ENCODE peak calls at places on chromosomes 16 and 17, in seven cellular contexts. One of them, this sample, is unnamed.

GRCh38 chr16:3646348-3646920 is 8.1 kb upstream of the DNASE1 start:
- DNase-seq in prostate gland: peak
- DNase-seq in transverse colon: peak
- DNase-seq in suprapubic skin: peak
- DNase-seq in esophagus muscularis mucosa: no peak
- DNase-seq in upper lobe of left lung: peak
- DNase-seq in HCT116: peak
- DNase-seq in this sample: peak

GRCh38 chr17:28173071-28173561 is 130.6 kb downstream of the NLK start:
- DNase-seq in transverse colon: no peak
- DNase-seq in upper lobe of left lung: no peak
- DNase-seq in esophagus muscularis mucosa: no peak
- DNase-seq in HCT116: no peak
- DNase-seq in prostate gland: no peak
- DNase-seq in suprapubic skin: no peak
- DNase-seq in this sample: no peak

GRCh38 chr17:21211825-21212479 is 2.0 kb downstream of the TMEM11 start:
- DNase-seq in upper lobe of left lung: peak
- DNase-seq in transverse colon: peak
- DNase-seq in suprapubic skin: no peak
- DNase-seq in prostate gland: no peak
- DNase-seq in esophagus muscularis mucosa: no peak
- DNase-seq in HCT116: no peak
- DNase-seq in this sample: no peak

GRCh38 chr16:73054732-73055481 is 7.0 kb upstream of the ZFHX3 start:
- DNase-seq in prostate gland: no peak
- DNase-seq in transverse colon: no peak
- DNase-seq in esophagus muscularis mucosa: no peak
- DNase-seq in upper lobe of left lung: no peak
- DNase-seq in suprapubic skin: no peak
- DNase-seq in HCT116: no peak
- DNase-seq in this sample: peak

GRCh38 chr16:3023415-3023668 is 400 bp downstream of the HCFC1R1 start:
- DNase-seq in upper lobe of left lung: no peak
- DNase-seq in HCT116: peak
- DNase-seq in transverse colon: no peak
- DNase-seq in suprapubic skin: no peak
- DNase-seq in esophagus muscularis mucosa: no peak
- DNase-seq in prostate gland: no peak
- DNase-seq in this sample: no peak

GRCh38 chr16:2926660-2927646 is 15.2 kb downstream of the FLYWCH1 start:
- DNase-seq in upper lobe of left lung: peak
- DNase-seq in suprapubic skin: peak
- DNase-seq in prostate gland: peak
- DNase-seq in HCT116: peak
- DNase-seq in transverse colon: peak
- DNase-seq in esophagus muscularis mucosa: peak
- DNase-seq in this sample: peak

GRCh38 chr17:40520991-40521453 is 19.6 kb upstream of the TNS4 start:
- DNase-seq in prostate gland: no peak
- DNase-seq in suprapubic skin: peak
- DNase-seq in upper lobe of left lung: no peak
- DNase-seq in transverse colon: no peak
- DNase-seq in HCT116: no peak
- DNase-seq in esophagus muscularis mucosa: no peak
- DNase-seq in this sample: peak

GRCh38 chr17:13597723-13598347 is 3.9 kb downstream of the HS3ST3A1 start:
- DNase-seq in HCT116: peak
- DNase-seq in transverse colon: peak
- DNase-seq in prostate gland: peak
- DNase-seq in esophagus muscularis mucosa: no peak
- DNase-seq in suprapubic skin: no peak
- DNase-seq in upper lobe of left lung: peak
- DNase-seq in this sample: no peak

GRCh38 chr17:50467114-50467854 is 1.4 kb downstream of the CHAD start:
- DNase-seq in transverse colon: no peak
- DNase-seq in esophagus muscularis mucosa: no peak
- DNase-seq in suprapubic skin: no peak
- DNase-seq in HCT116: no peak
- DNase-seq in upper lobe of left lung: no peak
- DNase-seq in prostate gland: no peak
- DNase-seq in this sample: peak

GRCh38 chr16:13611596-13611995 is 308.4 kb upstream of the ERCC4 start:
- DNase-seq in prostate gland: no peak
- DNase-seq in HCT116: no peak
- DNase-seq in esophagus muscularis mucosa: no peak
- DNase-seq in suprapubic skin: no peak
- DNase-seq in upper lobe of left lung: no peak
- DNase-seq in transverse colon: no peak
- DNase-seq in this sample: no peak

GRCh38 chr17:77772461-77772897 is 186.0 kb upstream of the TNRC6C start:
- DNase-seq in prostate gland: no peak
- DNase-seq in suprapubic skin: no peak
- DNase-seq in upper lobe of left lung: peak
- DNase-seq in esophagus muscularis mucosa: no peak
- DNase-seq in HCT116: peak
- DNase-seq in transverse colon: peak
- DNase-seq in this sample: no peak
- TF ChIP-seq POLR2AphosphoS5 in prostate gland: no peak
- TF ChIP-seq POLR2AphosphoS5 in suprapubic skin: no peak
- TF ChIP-seq POLR2AphosphoS5 in upper lobe of left lung: no peak
- TF ChIP-seq POLR2AphosphoS5 in esophagus muscularis mucosa: no peak
- TF ChIP-seq POLR2AphosphoS5 in HCT116: no peak
- TF ChIP-seq POLR2AphosphoS5 in transverse colon: no peak
- TF ChIP-seq POLR2AphosphoS5 in this sample: no peak

GRCh38 chr16:28317040-28317880 is 24.9 kb downstream of the SBK1 start:
- DNase-seq in transverse colon: peak
- DNase-seq in upper lobe of left lung: peak
- DNase-seq in suprapubic skin: no peak
- DNase-seq in HCT116: peak
- DNase-seq in prostate gland: peak
- DNase-seq in esophagus muscularis mucosa: no peak
- DNase-seq in this sample: no peak
- TF ChIP-seq CTCF in transverse colon: peak
- TF ChIP-seq CTCF in upper lobe of left lung: peak
- TF ChIP-seq CTCF in suprapubic skin: peak
- TF ChIP-seq CTCF in HCT116: peak
- TF ChIP-seq CTCF in prostate gland: peak
- TF ChIP-seq CTCF in esophagus muscularis mucosa: peak
- TF ChIP-seq CTCF in this sample: peak

GRCh38 chr17:4947411-4948165 is 742 bp downstream of the PFN1 start:
- DNase-seq in esophagus muscularis mucosa: no peak
- DNase-seq in transverse colon: peak
- DNase-seq in HCT116: no peak
- DNase-seq in prostate gland: peak
- DNase-seq in upper lobe of left lung: peak
- DNase-seq in suprapubic skin: no peak
- DNase-seq in this sample: peak
- TF ChIP-seq POLR2A in esophagus muscularis mucosa: no peak
- TF ChIP-seq POLR2A in transverse colon: no peak
- TF ChIP-seq POLR2A in HCT116: no peak
- TF ChIP-seq POLR2A in prostate gland: no peak
- TF ChIP-seq POLR2A in upper lobe of left lung: no peak
- TF ChIP-seq POLR2A in suprapubic skin: no peak
- TF ChIP-seq POLR2A in this sample: no peak

DNA sequence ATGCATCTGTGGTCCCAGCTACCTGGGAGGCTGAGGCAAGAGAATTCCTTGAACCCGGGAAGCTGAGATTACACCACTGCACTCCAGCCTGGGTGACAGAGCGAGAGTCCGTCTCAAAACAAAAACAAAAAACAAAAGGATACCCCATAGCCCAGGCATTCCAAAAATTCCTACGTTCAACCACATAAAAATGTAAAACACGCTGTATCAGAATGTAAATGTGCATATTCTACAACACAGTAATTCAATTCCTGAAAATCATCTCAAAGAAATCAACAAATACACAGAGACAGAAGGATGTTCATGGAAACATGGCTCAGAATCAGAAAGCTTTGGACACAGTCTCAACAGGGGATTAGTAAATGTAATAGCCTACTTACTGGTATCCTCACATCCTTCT is 33.0 kb downstream of the COG7 start:
- DNase-seq in upper lobe of left lung: no peak
- DNase-seq in esophagus muscularis mucosa: no peak
- DNase-seq in transverse colon: no peak
- DNase-seq in prostate gland: no peak
- DNase-seq in HCT116: no peak
- DNase-seq in suprapubic skin: no peak
- DNase-seq in this sample: no peak
- TF ChIP-seq POLR2AphosphoS5 in upper lobe of left lung: no peak
- TF ChIP-seq POLR2AphosphoS5 in esophagus muscularis mucosa: no peak
- TF ChIP-seq POLR2AphosphoS5 in transverse colon: no peak
- TF ChIP-seq POLR2AphosphoS5 in prostate gland: no peak
- TF ChIP-seq POLR2AphosphoS5 in HCT116: no peak
- TF ChIP-seq POLR2AphosphoS5 in suprapubic skin: no peak
- TF ChIP-seq POLR2AphosphoS5 in this sample: no peak

DNA sequence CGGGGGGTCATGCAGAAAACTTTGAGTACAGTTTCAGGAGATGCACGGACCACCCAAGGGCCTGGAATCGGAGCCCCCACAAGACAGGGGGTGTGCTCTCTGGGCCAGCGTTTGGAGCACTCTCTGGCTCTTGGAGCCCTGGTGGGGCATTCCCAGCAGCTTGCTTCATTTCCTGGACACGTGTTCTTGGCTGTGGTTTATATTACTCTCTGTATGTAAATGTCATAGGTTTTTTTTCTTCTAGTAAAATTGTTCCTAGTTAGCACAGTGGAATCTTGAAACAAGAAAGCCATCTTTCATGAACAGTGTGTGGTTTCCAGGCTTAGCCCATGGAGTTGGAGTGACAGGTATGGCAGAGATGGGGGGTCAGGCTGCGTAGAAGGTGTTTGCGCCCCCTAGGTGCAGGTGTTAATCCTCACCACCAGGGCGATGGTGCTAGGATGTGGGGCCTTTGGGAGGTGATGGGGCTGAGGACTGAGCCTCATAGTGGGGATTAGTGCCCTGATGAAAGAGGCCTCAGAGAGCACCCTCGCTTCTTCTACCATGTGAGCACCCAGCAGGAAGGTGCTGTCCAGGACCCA is 79.8 kb downstream of the JPH3 start:
- DNase-seq in transverse colon: no peak
- DNase-seq in suprapubic skin: no peak
- DNase-seq in esophagus muscularis mucosa: no peak
- DNase-seq in upper lobe of left lung: no peak
- DNase-seq in HCT116: peak
- DNase-seq in prostate gland: peak
- DNase-seq in this sample: no peak
- TF ChIP-seq CTCF in transverse colon: no peak
- TF ChIP-seq CTCF in suprapubic skin: no peak
- TF ChIP-seq CTCF in esophagus muscularis mucosa: no peak
- TF ChIP-seq CTCF in upper lobe of left lung: no peak
- TF ChIP-seq CTCF in HCT116: peak
- TF ChIP-seq CTCF in prostate gland: no peak
- TF ChIP-seq CTCF in this sample: no peak

DNA sequence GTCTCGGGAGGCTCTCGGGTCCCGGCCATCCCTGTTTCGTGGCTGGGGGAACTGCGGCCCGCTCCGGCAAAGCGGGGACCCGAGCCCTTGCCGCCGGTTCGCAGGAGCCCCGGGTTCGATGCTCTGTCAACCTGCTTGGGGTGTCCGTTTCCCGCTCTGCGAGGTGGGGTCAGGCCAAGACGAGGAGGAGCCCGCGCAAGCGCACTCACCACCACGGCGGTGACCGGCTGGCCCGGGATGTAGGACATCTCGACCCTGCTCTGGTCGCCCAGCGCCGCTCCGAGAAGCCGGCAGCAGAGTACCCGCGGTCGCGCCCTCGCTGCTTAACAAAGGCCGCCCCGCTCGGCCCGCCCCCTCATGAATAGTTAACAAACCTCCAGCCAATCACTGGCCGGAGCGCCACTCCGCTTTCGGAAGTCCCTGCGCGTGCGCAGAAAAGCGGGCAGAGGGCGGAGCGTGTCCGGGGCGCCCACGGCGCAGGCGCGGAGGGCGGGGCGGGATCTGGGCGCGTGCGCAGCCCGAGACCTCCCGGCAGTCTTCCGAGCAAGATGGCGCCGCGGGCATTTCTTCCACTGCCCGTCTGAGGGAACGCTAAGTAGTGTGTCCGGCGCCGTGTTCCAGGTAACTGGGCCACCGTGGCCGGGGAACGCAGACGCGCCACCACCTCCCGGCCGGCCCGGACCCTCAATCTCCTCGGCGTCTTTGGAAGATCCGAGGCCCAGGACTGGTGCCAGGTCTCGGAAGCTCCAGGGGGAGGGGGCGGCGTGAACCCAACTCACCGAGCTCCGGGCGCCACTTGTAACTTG is at the start of the genes EMC6 and TAX1BP3:
- DNase-seq in prostate gland: peak
- DNase-seq in suprapubic skin: peak
- DNase-seq in HCT116: peak
- DNase-seq in transverse colon: peak
- DNase-seq in esophagus muscularis mucosa: peak
- DNase-seq in upper lobe of left lung: peak
- DNase-seq in this sample: peak
- TF ChIP-seq POLR2A in prostate gland: peak
- TF ChIP-seq POLR2A in suprapubic skin: peak
- TF ChIP-seq POLR2A in HCT116: peak
- TF ChIP-seq POLR2A in transverse colon: peak
- TF ChIP-seq POLR2A in esophagus muscularis mucosa: peak
- TF ChIP-seq POLR2A in upper lobe of left lung: no peak
- TF ChIP-seq POLR2A in this sample: peak

GRCh38 chr17:29568331-29569244 is at the start of gene TP53I13:
- DNase-seq in suprapubic skin: peak
- DNase-seq in transverse colon: peak
- DNase-seq in HCT116: peak
- DNase-seq in esophagus muscularis mucosa: peak
- DNase-seq in prostate gland: peak
- DNase-seq in upper lobe of left lung: peak
- DNase-seq in this sample: peak

GRCh38 chr17:29569245-29569950 is 897 bp downstream of the TP53I13 start:
- DNase-seq in upper lobe of left lung: no peak
- DNase-seq in suprapubic skin: peak
- DNase-seq in esophagus muscularis mucosa: no peak
- DNase-seq in HCT116: no peak
- DNase-seq in transverse colon: no peak
- DNase-seq in prostate gland: no peak
- DNase-seq in this sample: peak

GRCh38 chr17:29565643-29566472 is 979 bp downstream of the ABHD15 start:
- DNase-seq in HCT116: peak
- DNase-seq in transverse colon: peak
- DNase-seq in suprapubic skin: peak
- DNase-seq in esophagus muscularis mucosa: no peak
- DNase-seq in prostate gland: peak
- DNase-seq in upper lobe of left lung: peak
- DNase-seq in this sample: peak

GRCh38 chr17:29567362-29568330 is 809 bp upstream of the ABHD15 start:
- DNase-seq in esophagus muscularis mucosa: no peak
- DNase-seq in transverse colon: peak
- DNase-seq in upper lobe of left lung: peak
- DNase-seq in suprapubic skin: peak
- DNase-seq in prostate gland: peak
- DNase-seq in HCT116: peak
- DNase-seq in this sample: peak

GRCh38 chr17:29566473-29567361 is at the start of gene ABHD15:
- DNase-seq in esophagus muscularis mucosa: no peak
- DNase-seq in suprapubic skin: peak
- DNase-seq in HCT116: peak
- DNase-seq in upper lobe of left lung: peak
- DNase-seq in prostate gland: peak
- DNase-seq in transverse colon: peak
- DNase-seq in this sample: peak
- TF ChIP-seq POLR2AphosphoS5 in esophagus muscularis mucosa: peak
- TF ChIP-seq POLR2AphosphoS5 in suprapubic skin: no peak
- TF ChIP-seq POLR2AphosphoS5 in HCT116: peak
- TF ChIP-seq POLR2AphosphoS5 in upper lobe of left lung: peak
- TF ChIP-seq POLR2AphosphoS5 in prostate gland: no peak
- TF ChIP-seq POLR2AphosphoS5 in transverse colon: peak
- TF ChIP-seq POLR2AphosphoS5 in this sample: peak

GRCh38 chr16:34802396-34802795 is 1343.0 kb downstream of the TP53TG3F start:
- DNase-seq in transverse colon: no peak
- DNase-seq in esophagus muscularis mucosa: no peak
- DNase-seq in suprapubic skin: no peak
- DNase-seq in prostate gland: no peak
- DNase-seq in HCT116: no peak
- DNase-seq in upper lobe of left lung: no peak
- DNase-seq in this sample: no peak
- TF ChIP-seq CTCF in transverse colon: no peak
- TF ChIP-seq CTCF in esophagus muscularis mucosa: no peak
- TF ChIP-seq CTCF in suprapubic skin: no peak
- TF ChIP-seq CTCF in prostate gland: no peak
- TF ChIP-seq CTCF in HCT116: no peak
- TF ChIP-seq CTCF in upper lobe of left lung: no peak
- TF ChIP-seq CTCF in this sample: no peak

This sample was measured in sigmoid colon.